ENCODE peak calls at places on chromosomes 1 and 21, in six cellular contexts. H is SJSA1, K is heart right ventricle, O is ovary, D is cardiac fibroblast, L is A549. E is an unnamed sample.

GRCh38 chr1:20684651-20685050 is 23.5 kb upstream of the DDOST start:
- DNase-seq in L (no peak), D (no peak), O (no peak), H (no peak), K (no peak), E (no peak)

GRCh38 chr1:63317007-63317813 is 5.2 kb upstream of the FOXD3 start:
- DNase-seq in H (peak), L (peak), D (peak), K (peak), O (no peak), E (no peak)

GRCh38 chr1:21939650-21940374 is 2.7 kb upstream of the HSPG2 start:
- DNase-seq in O (peak), H (peak), K (peak), D (peak), L (peak), E (peak)

GRCh38 chr1:47023268-47024137 is at the start of gene CYP4X1:
- DNase-seq in H (no peak), L (no peak), K (peak), O (no peak), D (peak), E (no peak)

GRCh38 chr1:19232526-19232851 is 18.8 kb downstream of the EMC1 start:
- DNase-seq in D (no peak), L (no peak), K (no peak), O (peak), H (no peak), E (no peak)

GRCh38 chr1:203663294-203663693 is 36.7 kb downstream of the ATP2B4 start:
- DNase-seq in H (peak), D (peak), K (no peak), O (no peak), L (peak), E (no peak)

GRCh38 chr1:214793708-214794107 is 190.7 kb downstream of the CENPF start:
- DNase-seq in D (no peak), O (no peak), H (no peak), K (no peak), L (no peak), E (no peak)

GRCh38 chr21:31198575-31198974 is 145.5 kb downstream of the TIAM1 start:
- DNase-seq in D (peak), K (no peak), L (peak), H (no peak), O (no peak), E (no peak)

GRCh38 chr21:21146587-21147373 is 148.6 kb downstream of the NCAM2 start:
- DNase-seq in L (no peak), K (no peak), D (no peak), O (no peak), H (no peak), E (no peak)

GRCh38 chr21:34771512-34772028 is 102.8 kb downstream of the CLIC6 start:
- DNase-seq in H (peak), O (no peak), D (peak), K (no peak), L (peak), E (no peak)

GRCh38 chr1:172356620-172357019 is 63.9 kb upstream of the C1orf105 start:
- DNase-seq in D (peak), O (no peak), H (peak), K (no peak), L (peak), E (no peak)

GRCh38 chr1:115927971-115928370 is 48.3 kb upstream of the SLC22A15 start:
- DNase-seq in O (no peak), H (no peak), L (no peak), D (no peak), K (no peak), E (no peak)

GRCh38 chr1:64122588-64122987 is 80.8 kb upstream of the UBE2U start:
- DNase-seq in L (no peak), O (no peak), K (no peak), H (no peak), D (no peak), E (no peak)

GRCh38 chr1:25195835-25196234 is 36.5 kb downstream of the SYF2 start:
- DNase-seq in L (no peak), D (no peak), K (no peak), O (no peak), H (no peak), E (no peak)

GRCh38 chr1:93907718-93908117 is 1.5 kb downstream of the GCLM start:
- DNase-seq in L (peak), O (no peak), K (peak), D (peak), H (no peak), E (no peak)

DNA sequence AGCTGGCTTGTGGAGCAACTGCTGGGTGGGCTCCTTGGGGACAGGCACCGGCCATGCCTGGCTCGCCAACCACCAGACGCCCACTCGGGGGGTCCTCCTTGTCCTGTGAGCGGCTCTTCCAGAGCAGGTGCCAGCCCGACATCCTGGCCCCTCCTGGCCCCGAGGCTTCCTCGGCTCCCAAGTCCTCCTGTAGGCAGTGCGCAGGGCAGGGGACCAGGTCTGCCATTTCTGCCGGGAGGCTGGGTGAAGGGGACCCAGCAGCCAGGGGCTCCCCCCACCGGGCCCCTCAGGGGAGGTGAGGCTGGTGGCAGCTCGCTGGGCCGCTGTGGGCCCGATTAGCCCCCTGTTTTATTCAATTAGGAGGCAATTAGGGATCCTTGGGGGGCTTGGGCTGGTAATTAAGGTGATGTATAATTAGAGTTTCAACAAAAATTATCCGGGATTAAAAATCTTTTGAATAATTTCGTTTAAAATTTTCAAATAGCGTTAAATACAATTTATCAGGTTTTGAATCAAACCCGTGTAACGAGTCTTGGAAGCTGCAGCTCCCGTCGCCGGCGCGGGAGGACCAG is 4.0 kb downstream of the PRDM16 start:
- DNase-seq in H (no peak), O (no peak), K (no peak), L (no peak), D (no peak), E (no peak)
- H3K4me3 ChIP-seq in H (no peak), O (no peak), K (peak), L (no peak), D (no peak), E (no peak)

GRCh38 chr1:163069142-163069541 is at the start of gene RGS4:
- DNase-seq in K (peak), O (peak), D (peak), L (peak), H (peak), E (no peak)
- H3K4me3 ChIP-seq in K (peak), O (peak), D (peak), L (no peak), H (peak), E (peak)

DNA sequence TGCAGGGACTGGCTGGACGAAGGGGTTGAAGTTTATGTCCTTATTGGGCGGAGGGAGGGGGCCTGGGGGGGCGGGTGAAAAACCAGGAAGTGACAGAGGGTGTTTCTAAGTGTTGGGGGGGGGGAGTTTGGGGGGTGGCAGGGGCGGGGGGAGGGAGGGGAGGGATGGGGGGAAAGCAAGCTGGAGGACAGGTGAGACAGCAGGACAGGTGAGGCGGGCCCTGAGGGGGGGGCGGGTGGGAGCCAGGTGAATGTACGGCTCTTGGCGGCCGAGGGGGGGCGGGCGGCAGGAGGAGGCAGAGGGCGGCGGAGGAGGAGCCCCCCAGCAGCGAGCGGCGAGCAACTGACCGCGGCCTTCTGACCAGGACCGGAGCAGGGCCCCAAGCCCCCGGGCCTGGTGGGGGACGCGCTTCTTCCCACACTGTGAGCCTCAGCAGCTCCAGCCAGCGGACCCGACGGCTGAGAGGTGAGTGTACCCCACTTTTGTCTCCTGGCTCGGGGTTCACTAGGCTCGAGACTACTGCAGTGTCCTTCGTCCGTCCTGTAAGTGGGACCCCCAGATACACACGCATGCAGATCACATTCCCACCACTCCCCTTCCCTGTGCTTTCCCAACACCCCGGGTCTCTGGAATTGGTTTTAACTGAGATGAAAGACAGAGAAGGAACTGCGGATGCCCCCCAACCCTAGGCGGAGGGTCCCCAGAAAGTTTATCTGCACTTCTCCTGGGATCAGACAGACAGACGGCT is at the start of gene ZBTB7B:
- DNase-seq in L (peak), O (peak), D (peak), H (no peak), K (peak), E (no peak)
- H3K4me3 ChIP-seq in L (peak), O (peak), D (peak), H (peak), K (peak), E (peak)

GRCh38 chr21:46662367-46662654 is 26.8 kb downstream of the PRMT2 start:
- DNase-seq in O (no peak), H (no peak), D (no peak), L (no peak), K (no peak), E (no peak)

GRCh38 chr21:46661211-46661625 is 25.7 kb downstream of the PRMT2 start:
- DNase-seq in L (no peak), D (peak), K (peak), O (peak), H (peak), E (no peak)

GRCh38 chr21:46662765-46663500 is 27.5 kb downstream of the PRMT2 start:
- DNase-seq in H (no peak), O (no peak), K (no peak), D (no peak), L (no peak), E (no peak)

GRCh38 chr21:46660505-46660904 is 25.0 kb downstream of the PRMT2 start:
- DNase-seq in D (no peak), O (no peak), H (no peak), L (no peak), K (no peak), E (no peak)

DNA sequence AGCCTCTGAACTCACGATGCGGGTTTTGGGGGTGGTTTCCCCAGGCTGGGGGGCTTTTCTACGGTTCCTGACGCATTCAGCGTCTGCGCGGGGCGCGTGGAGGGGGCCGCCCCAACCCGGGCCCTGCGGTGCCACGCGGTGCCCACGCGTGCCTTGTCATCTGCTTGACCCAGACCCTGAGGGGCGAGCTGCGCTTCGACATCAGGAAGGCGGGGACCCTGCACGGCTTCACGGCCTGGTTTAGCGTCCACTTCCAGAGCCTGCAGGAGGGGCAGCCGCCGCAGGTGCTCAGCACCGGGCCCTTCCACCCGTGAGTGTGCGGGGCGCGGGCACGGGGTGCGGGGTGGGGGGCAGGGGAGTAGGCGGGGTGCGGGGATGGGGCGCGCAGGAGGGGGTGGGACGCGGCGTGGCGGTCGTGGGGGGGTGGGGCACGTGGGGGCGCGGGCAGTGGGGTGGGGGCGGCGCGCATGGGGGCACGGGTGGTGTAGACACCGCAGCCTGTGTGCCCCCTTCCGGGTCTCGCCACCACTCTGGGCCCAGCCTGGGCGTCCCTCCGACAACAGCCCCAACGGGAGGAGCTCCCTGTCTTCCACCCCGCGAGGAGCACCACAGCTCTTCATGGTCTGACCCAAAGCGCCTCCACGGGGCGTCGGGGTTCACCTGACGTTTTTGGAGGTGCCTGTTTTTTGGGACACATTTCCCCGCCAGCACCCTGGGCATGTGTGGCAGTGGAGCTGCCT is 26.3 kb downstream of the PRMT2 start:
- DNase-seq in K (no peak), L (no peak), O (no peak), H (no peak), D (no peak), E (no peak)
- H3K4me3 ChIP-seq in K (peak), L (no peak), O (peak), H (peak), D (no peak), E (peak)

DNA sequence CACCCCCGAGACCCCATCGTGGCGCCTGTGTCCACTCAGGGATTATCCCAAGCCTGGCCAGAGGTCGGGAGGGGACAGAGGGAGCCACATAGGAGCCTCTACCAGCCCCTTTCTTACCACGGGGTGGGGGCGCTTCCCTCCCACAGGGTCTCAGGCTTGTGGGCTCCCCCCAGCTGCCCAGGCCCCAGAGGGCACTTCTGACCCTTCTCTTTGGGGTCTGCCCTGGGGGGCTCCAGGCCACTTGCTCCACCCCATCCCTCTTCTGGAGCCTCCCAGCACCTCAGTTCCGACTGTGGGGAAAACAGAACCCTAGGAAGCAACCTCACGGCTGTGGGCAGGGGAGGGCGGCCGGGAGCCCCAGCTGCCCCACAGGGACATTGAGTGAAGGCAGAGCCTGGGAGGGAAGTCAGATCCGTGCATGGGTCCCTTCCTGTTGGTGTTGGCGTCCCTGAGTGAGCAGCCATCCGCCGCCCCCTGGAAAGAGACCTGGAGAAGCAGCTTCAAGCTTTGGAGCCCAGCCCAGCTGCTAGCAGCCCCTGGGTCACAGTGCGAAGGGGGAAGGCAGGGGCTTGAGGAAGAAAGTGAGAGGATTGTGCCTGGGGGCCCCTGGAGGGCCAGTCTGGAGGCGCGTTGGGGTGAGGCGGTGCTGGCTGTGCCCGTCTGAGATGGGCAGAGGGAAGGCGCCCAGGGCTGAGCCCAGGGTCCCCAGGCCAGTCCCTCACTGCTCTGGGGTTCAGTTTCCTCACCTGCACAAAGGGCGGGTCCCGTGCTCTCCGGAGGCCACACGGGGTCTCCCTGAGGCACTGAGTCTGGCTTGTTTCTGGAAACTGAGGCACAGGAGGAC is 22.1 kb downstream of the RRP1 start:
- DNase-seq in O (no peak), K (no peak), D (no peak), H (no peak), L (no peak), E (no peak)
- H3K4me3 ChIP-seq in O (no peak), K (peak), D (no peak), H (peak), L (no peak), E (peak)

GRCh38 chr1:84300501-84300900 is 1.0 kb upstream of the SAMD13 start:
- DNase-seq in H (no peak), L (no peak), K (no peak), O (no peak), D (no peak), E (no peak)
- H3K4me3 ChIP-seq in H (no peak), L (no peak), K (peak), O (no peak), D (no peak), E (no peak)

E was measured in suprapubic skin.